ENCODE peak calls at places on chromosomes 16 and 17, in nine cellular contexts. One of them, this sample, is unnamed.

GRCh38 chr17:180380-181212 is 854 bp downstream of the DOC2B start:
- DNase-seq in T-helper 9 cell: no peak
- DNase-seq in neural crest cell: no peak
- DNase-seq in Calu3: no peak
- DNase-seq in heart left ventricle: peak
- DNase-seq in tibial artery: no peak
- DNase-seq in HT1080: no peak
- DNase-seq in activated CD8-positive, alpha-beta T cell treated with anti-CD3 and anti-CD28 coated beads, Interleukin-2, amount 10 ng/mL, durations not matched to agents 7 days and 5 days: no peak
- DNase-seq in activated CD4-positive, alpha-beta T cell treated with anti-CD3 and anti-CD28 coated beads for 36 hours: no peak
- DNase-seq in this sample: no peak

GRCh38 chr17:20996724-20997615 is 45.8 kb downstream of the USP22 start:
- DNase-seq in heart left ventricle: no peak
- DNase-seq in Calu3: no peak
- DNase-seq in activated CD8-positive, alpha-beta T cell treated with anti-CD3 and anti-CD28 coated beads, Interleukin-2, amount 10 ng/mL, durations not matched to agents 7 days and 5 days: no peak
- DNase-seq in T-helper 9 cell: no peak
- DNase-seq in neural crest cell: no peak
- DNase-seq in activated CD4-positive, alpha-beta T cell treated with anti-CD3 and anti-CD28 coated beads for 36 hours: no peak
- DNase-seq in HT1080: no peak
- DNase-seq in tibial artery: peak
- DNase-seq in this sample: no peak

GRCh38 chr16:4891886-4892216 is 44.6 kb downstream of the UBN1 start:
- DNase-seq in neural crest cell: no peak
- DNase-seq in T-helper 9 cell: no peak
- DNase-seq in Calu3: no peak
- DNase-seq in activated CD8-positive, alpha-beta T cell treated with anti-CD3 and anti-CD28 coated beads, Interleukin-2, amount 10 ng/mL, durations not matched to agents 7 days and 5 days: no peak
- DNase-seq in activated CD4-positive, alpha-beta T cell treated with anti-CD3 and anti-CD28 coated beads for 36 hours: no peak
- DNase-seq in HT1080: no peak
- DNase-seq in tibial artery: no peak
- DNase-seq in heart left ventricle: no peak
- DNase-seq in this sample: no peak

GRCh38 chr17:28193241-28193640 is 125.8 kb upstream of the TMEM97 start:
- DNase-seq in activated CD8-positive, alpha-beta T cell treated with anti-CD3 and anti-CD28 coated beads, Interleukin-2, amount 10 ng/mL, durations not matched to agents 7 days and 5 days: no peak
- DNase-seq in Calu3: peak
- DNase-seq in activated CD4-positive, alpha-beta T cell treated with anti-CD3 and anti-CD28 coated beads for 36 hours: no peak
- DNase-seq in heart left ventricle: peak
- DNase-seq in HT1080: no peak
- DNase-seq in tibial artery: peak
- DNase-seq in T-helper 9 cell: no peak
- DNase-seq in neural crest cell: no peak
- DNase-seq in this sample: no peak

GRCh38 chr17:27402943-27403342 is 53.3 kb upstream of the KSR1 start:
- DNase-seq in heart left ventricle: no peak
- DNase-seq in Calu3: no peak
- DNase-seq in activated CD4-positive, alpha-beta T cell treated with anti-CD3 and anti-CD28 coated beads for 36 hours: no peak
- DNase-seq in HT1080: no peak
- DNase-seq in T-helper 9 cell: no peak
- DNase-seq in tibial artery: no peak
- DNase-seq in activated CD8-positive, alpha-beta T cell treated with anti-CD3 and anti-CD28 coated beads, Interleukin-2, amount 10 ng/mL, durations not matched to agents 7 days and 5 days: no peak
- DNase-seq in neural crest cell: no peak
- DNase-seq in this sample: no peak

GRCh38 chr16:57091200-57091989 is 988 bp upstream of the CPNE2 start:
- DNase-seq in tibial artery: peak
- DNase-seq in Calu3: peak
- DNase-seq in activated CD4-positive, alpha-beta T cell treated with anti-CD3 and anti-CD28 coated beads for 36 hours: no peak
- DNase-seq in HT1080: peak
- DNase-seq in heart left ventricle: no peak
- DNase-seq in activated CD8-positive, alpha-beta T cell treated with anti-CD3 and anti-CD28 coated beads, Interleukin-2, amount 10 ng/mL, durations not matched to agents 7 days and 5 days: no peak
- DNase-seq in neural crest cell: peak
- DNase-seq in T-helper 9 cell: no peak
- DNase-seq in this sample: peak

GRCh38 chr17:31269597-31269996 is 27.4 kb downstream of the OMG start:
- DNase-seq in activated CD8-positive, alpha-beta T cell treated with anti-CD3 and anti-CD28 coated beads, Interleukin-2, amount 10 ng/mL, durations not matched to agents 7 days and 5 days: no peak
- DNase-seq in Calu3: peak
- DNase-seq in tibial artery: peak
- DNase-seq in HT1080: peak
- DNase-seq in heart left ventricle: no peak
- DNase-seq in neural crest cell: no peak
- DNase-seq in activated CD4-positive, alpha-beta T cell treated with anti-CD3 and anti-CD28 coated beads for 36 hours: no peak
- DNase-seq in T-helper 9 cell: no peak
- DNase-seq in this sample: no peak

GRCh38 chr16:46673320-46674013 is 15.5 kb downstream of the VPS35 start:
- DNase-seq in activated CD8-positive, alpha-beta T cell treated with anti-CD3 and anti-CD28 coated beads, Interleukin-2, amount 10 ng/mL, durations not matched to agents 7 days and 5 days: peak
- DNase-seq in activated CD4-positive, alpha-beta T cell treated with anti-CD3 and anti-CD28 coated beads for 36 hours: peak
- DNase-seq in neural crest cell: peak
- DNase-seq in HT1080: peak
- DNase-seq in T-helper 9 cell: no peak
- DNase-seq in heart left ventricle: peak
- DNase-seq in Calu3: peak
- DNase-seq in tibial artery: no peak
- DNase-seq in this sample: no peak

GRCh38 chr16:2056681-2057407 is 9.1 kb downstream of the TSC2 start:
- DNase-seq in Calu3: no peak
- DNase-seq in activated CD8-positive, alpha-beta T cell treated with anti-CD3 and anti-CD28 coated beads, Interleukin-2, amount 10 ng/mL, durations not matched to agents 7 days and 5 days: no peak
- DNase-seq in heart left ventricle: no peak
- DNase-seq in neural crest cell: no peak
- DNase-seq in HT1080: no peak
- DNase-seq in activated CD4-positive, alpha-beta T cell treated with anti-CD3 and anti-CD28 coated beads for 36 hours: no peak
- DNase-seq in tibial artery: no peak
- DNase-seq in T-helper 9 cell: no peak
- DNase-seq in this sample: no peak

GRCh38 chr17:75571197-75571884 is 16.3 kb upstream of the MYO15B start:
- DNase-seq in T-helper 9 cell: no peak
- DNase-seq in Calu3: no peak
- DNase-seq in HT1080: peak
- DNase-seq in neural crest cell: no peak
- DNase-seq in activated CD8-positive, alpha-beta T cell treated with anti-CD3 and anti-CD28 coated beads, Interleukin-2, amount 10 ng/mL, durations not matched to agents 7 days and 5 days: peak
- DNase-seq in activated CD4-positive, alpha-beta T cell treated with anti-CD3 and anti-CD28 coated beads for 36 hours: peak
- DNase-seq in tibial artery: no peak
- DNase-seq in heart left ventricle: peak
- DNase-seq in this sample: no peak

GRCh38 chr17:47368262-47368661 is 44.5 kb downstream of the EFCAB13 start:
- DNase-seq in heart left ventricle: no peak
- DNase-seq in HT1080: no peak
- DNase-seq in activated CD8-positive, alpha-beta T cell treated with anti-CD3 and anti-CD28 coated beads, Interleukin-2, amount 10 ng/mL, durations not matched to agents 7 days and 5 days: no peak
- DNase-seq in Calu3: peak
- DNase-seq in T-helper 9 cell: no peak
- DNase-seq in neural crest cell: no peak
- DNase-seq in activated CD4-positive, alpha-beta T cell treated with anti-CD3 and anti-CD28 coated beads for 36 hours: no peak
- DNase-seq in tibial artery: no peak
- DNase-seq in this sample: no peak

GRCh38 chr17:77726549-77726957 is 231.9 kb upstream of the TNRC6C start:
- DNase-seq in neural crest cell: no peak
- DNase-seq in heart left ventricle: no peak
- DNase-seq in HT1080: no peak
- DNase-seq in activated CD8-positive, alpha-beta T cell treated with anti-CD3 and anti-CD28 coated beads, Interleukin-2, amount 10 ng/mL, durations not matched to agents 7 days and 5 days: peak
- DNase-seq in T-helper 9 cell: no peak
- DNase-seq in activated CD4-positive, alpha-beta T cell treated with anti-CD3 and anti-CD28 coated beads for 36 hours: no peak
- DNase-seq in Calu3: no peak
- DNase-seq in tibial artery: no peak
- DNase-seq in this sample: no peak

GRCh38 chr16:69542974-69543373 is 22.8 kb upstream of the NFAT5 start:
- DNase-seq in tibial artery: no peak
- DNase-seq in activated CD8-positive, alpha-beta T cell treated with anti-CD3 and anti-CD28 coated beads, Interleukin-2, amount 10 ng/mL, durations not matched to agents 7 days and 5 days: no peak
- DNase-seq in HT1080: no peak
- DNase-seq in neural crest cell: no peak
- DNase-seq in T-helper 9 cell: no peak
- DNase-seq in Calu3: no peak
- DNase-seq in heart left ventricle: no peak
- DNase-seq in activated CD4-positive, alpha-beta T cell treated with anti-CD3 and anti-CD28 coated beads for 36 hours: no peak
- DNase-seq in this sample: no peak

GRCh38 chr17:32609085-32609484 is 122.3 kb downstream of the CDK5R1 start:
- DNase-seq in HT1080: peak
- DNase-seq in neural crest cell: no peak
- DNase-seq in Calu3: peak
- DNase-seq in tibial artery: no peak
- DNase-seq in activated CD4-positive, alpha-beta T cell treated with anti-CD3 and anti-CD28 coated beads for 36 hours: peak
- DNase-seq in activated CD8-positive, alpha-beta T cell treated with anti-CD3 and anti-CD28 coated beads, Interleukin-2, amount 10 ng/mL, durations not matched to agents 7 days and 5 days: peak
- DNase-seq in T-helper 9 cell: peak
- DNase-seq in heart left ventricle: peak
- DNase-seq in this sample: no peak

GRCh38 chr16:23496826-23497542 is 13.3 kb downstream of the GGA2 start:
- DNase-seq in activated CD4-positive, alpha-beta T cell treated with anti-CD3 and anti-CD28 coated beads for 36 hours: no peak
- DNase-seq in Calu3: no peak
- DNase-seq in activated CD8-positive, alpha-beta T cell treated with anti-CD3 and anti-CD28 coated beads, Interleukin-2, amount 10 ng/mL, durations not matched to agents 7 days and 5 days: no peak
- DNase-seq in HT1080: no peak
- DNase-seq in neural crest cell: no peak
- DNase-seq in T-helper 9 cell: no peak
- DNase-seq in tibial artery: no peak
- DNase-seq in heart left ventricle: peak
- DNase-seq in this sample: peak

GRCh38 chr16:5738586-5738985 is 641.0 kb upstream of the EEF2KMT start:
- DNase-seq in HT1080: peak
- DNase-seq in Calu3: peak
- DNase-seq in activated CD4-positive, alpha-beta T cell treated with anti-CD3 and anti-CD28 coated beads for 36 hours: no peak
- DNase-seq in T-helper 9 cell: no peak
- DNase-seq in activated CD8-positive, alpha-beta T cell treated with anti-CD3 and anti-CD28 coated beads, Interleukin-2, amount 10 ng/mL, durations not matched to agents 7 days and 5 days: no peak
- DNase-seq in heart left ventricle: no peak
- DNase-seq in neural crest cell: no peak
- DNase-seq in tibial artery: no peak
- DNase-seq in this sample: no peak